ENCODE peak calls at places on chromosomes 2 and 18, in nine cellular contexts. Z is endothelial cell of umbilical vein, Y is body of pancreas, L is left lung, O is cardiac fibroblast, A is BE2C, D is GM12865, J is brain microvascular endothelial cell, U is upper lobe of right lung. V is an unnamed sample.

GRCh38 chr2:168974370-168974769 is 56.8 kb downstream of the ABCB11 start:
- DNase-seq in Z (no peak), J (no peak), U (no peak), Y (no peak), L (no peak), D (no peak), A (no peak), O (no peak), V (no peak)

GRCh38 chr2:166372046-166372445 is 3.7 kb downstream of the SCN9A start:
- DNase-seq in J (no peak), O (peak; percentile 22), Z (no peak), L (no peak), A (no peak), U (no peak), D (no peak), Y (no peak), V (no peak)

GRCh38 chr2:173210270-173211196 is 134.9 kb downstream of the MAP3K20 start:
- DNase-seq in Y (peak; percentile 84), O (peak; percentile 98), Z (peak; percentile 87), D (peak; percentile 78), U (no peak), L (peak; percentile 54), A (peak; percentile 50), J (peak; percentile 91), V (peak; percentile 62)

GRCh38 chr2:188204830-188205229 is 86.8 kb upstream of the GULP1 start:
- DNase-seq in Y (no peak), D (no peak), O (no peak), Z (no peak), L (no peak), U (no peak), A (no peak), J (no peak), V (no peak)

GRCh38 chr2:169034256-169034655 is 3.1 kb upstream of the ABCB11 start:
- DNase-seq in L (no peak), D (no peak), J (peak; percentile 59), U (no peak), A (no peak), O (peak; percentile 36), Y (no peak), Z (no peak), V (no peak)

GRCh38 chr18:75066936-75067335 is 142.0 kb downstream of the PTGR3 start:
- DNase-seq in J (no peak), U (no peak), L (no peak), Y (peak; percentile 30), Z (no peak), D (no peak), O (no peak), A (no peak), V (no peak)

GRCh38 chr2:20452551-20452950 is 5.7 kb downstream of the RHOB start:
- DNase-seq in L (peak; percentile 27), O (peak; percentile 83), J (peak; percentile 47), Y (peak; percentile 2), A (peak; percentile 62), Z (no peak), U (no peak), D (no peak), V (no peak)

GRCh38 chr18:12851709-12852108 is 32.3 kb downstream of the PTPN2 start:
- DNase-seq in Y (no peak), J (no peak), A (no peak), D (no peak), L (no peak), O (peak; percentile 40), U (no peak), Z (no peak), V (no peak)

GRCh38 chr2:170813611-170814550 is 2.8 kb upstream of the GAD1 start:
- DNase-seq in Z (peak; percentile 33), D (peak; percentile 21), Y (no peak), O (peak; percentile 54), U (no peak), L (no peak), J (peak; percentile 36), A (no peak), V (peak; percentile 11)

GRCh38 chr2:62587616-62588015 is 81.6 kb upstream of the TMEM17 start:
- DNase-seq in O (no peak), L (no peak), J (no peak), D (no peak), A (no peak), U (no peak), Y (no peak), Z (no peak), V (no peak)

GRCh38 chr2:219643788-219644398 is 16.5 kb downstream of the SLC4A3 start:
- DNase-seq in Z (no peak), J (no peak), O (no peak), Y (no peak), D (peak; percentile 19), U (no peak), A (no peak), L (no peak), V (no peak)

GRCh38 chr2:47269316-47270232 is 114.5 kb upstream of the STPG4 start:
- DNase-seq in Y (peak; percentile 52), J (peak; percentile 97), A (no peak), U (no peak), Z (peak; percentile 88), D (no peak), O (peak; percentile 99), L (peak; percentile 51), V (no peak)

GRCh38 chr2:19746611-19747309 is 155.0 kb downstream of the TTC32 start:
- DNase-seq in L (no peak), J (no peak), D (peak; percentile 26), Y (no peak), O (no peak), A (peak; percentile 42), U (no peak), Z (peak; percentile 29), V (no peak)

GRCh38 chr2:2838548-2838845 is 507.4 kb upstream of the MYT1L start:
- DNase-seq in D (no peak), A (no peak), U (no peak), O (no peak), J (no peak), L (no peak), Z (no peak), Y (no peak), V (no peak)

GRCh38 chr2:190641469-190641868 is 7.4 kb upstream of the NAB1 start:
- DNase-seq in O (no peak), Z (no peak), Y (no peak), D (no peak), L (no peak), J (no peak), U (no peak), A (no peak), V (no peak)

GRCh38 chr2:188676012-188676405 is 298.2 kb upstream of the COL3A1 start:
- DNase-seq in Z (no peak), D (no peak), L (no peak), O (peak; percentile 40), J (peak; percentile 27), A (no peak), U (no peak), Y (no peak), V (no peak)

GRCh38 chr2:121804340-121804739 is 48.9 kb downstream of the TSN start:
- DNase-seq in O (peak; percentile 6), J (peak; percentile 9), D (peak; percentile 68), U (no peak), A (peak; percentile 77), Y (no peak), Z (peak; percentile 53), L (no peak), V (no peak)

GRCh38 chr2:121804997-121805766 is 49.7 kb downstream of the TSN start:
- DNase-seq in Y (no peak), J (no peak), L (no peak), A (no peak), U (no peak), O (no peak), D (peak; percentile 45), Z (no peak), V (no peak)

GRCh38 chr2:121803503-121803902 is 48.1 kb downstream of the TSN start:
- DNase-seq in L (no peak), Z (no peak), A (no peak), Y (no peak), J (no peak), O (no peak), D (no peak), U (no peak), V (no peak)

GRCh38 chr2:121798617-121799016 is 43.2 kb downstream of the TSN start:
- DNase-seq in U (no peak), Z (no peak), Y (no peak), L (no peak), D (no peak), A (no peak), O (no peak), J (no peak), V (no peak)

GRCh38 chr2:121801916-121802315 is 46.5 kb downstream of the TSN start:
- DNase-seq in L (no peak), A (no peak), D (no peak), O (no peak), U (no peak), Y (no peak), J (no peak), Z (no peak), V (no peak)
- H3K4me3 ChIP-seq in L (no peak overlapping the region), A (no peak overlapping the region), D (no peak overlapping the region), O (no peak overlapping the region), U (no peak overlapping the region), Y (no peak overlapping the region), J (no peak overlapping the region), Z (no peak overlapping the region), V (no peak overlapping the region)

DNA sequence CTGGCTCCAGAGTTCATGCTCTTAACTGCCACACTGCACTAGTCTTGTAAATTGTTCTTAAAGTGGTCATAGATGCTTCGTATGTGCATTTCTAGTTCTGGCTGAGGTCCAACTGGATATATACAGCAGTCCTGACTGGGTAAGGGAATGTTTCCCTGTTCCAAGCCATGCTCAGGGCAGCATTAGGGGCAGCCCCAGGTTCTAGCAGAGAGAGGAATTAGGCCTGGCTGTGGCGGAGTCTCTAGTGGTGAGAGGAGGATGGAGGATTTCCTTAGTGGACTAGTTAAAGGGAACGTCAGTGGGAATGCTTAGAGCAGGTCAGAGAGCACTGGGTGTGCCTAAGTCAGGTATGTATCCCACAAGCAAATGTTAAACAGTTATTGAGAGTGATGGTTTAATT is 28.0 kb downstream of the UBE2E3 start:
- DNase-seq in Z (no peak), D (no peak), L (no peak), A (no peak), O (peak; percentile 25), J (peak; percentile 32), U (no peak), Y (no peak), V (no peak)
- TF ChIP-seq CTCF in Z (no peak), D (no peak), L (no peak), A (no peak), O (no peak), J (no peak), U (no peak), Y (no peak), V (no peak)

DNA sequence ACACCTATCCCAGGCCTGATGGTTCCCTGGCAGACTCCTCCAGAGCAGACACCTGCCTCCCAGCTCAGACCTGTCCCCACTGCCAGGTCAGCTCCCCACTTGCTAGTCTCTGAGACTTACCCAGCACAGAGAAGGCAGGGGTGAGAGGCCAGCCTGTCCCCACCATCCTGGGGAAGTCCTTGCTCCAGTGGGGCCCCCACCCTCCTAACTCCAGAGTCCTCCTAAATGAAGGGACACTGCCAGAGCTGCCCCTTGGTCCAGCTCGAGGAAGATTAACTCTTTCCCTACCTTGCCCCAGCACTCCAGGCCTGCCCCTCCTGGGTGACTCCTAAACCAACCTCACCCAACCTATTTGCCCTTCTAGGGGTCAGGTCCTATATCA is 30.4 kb upstream of the TNS1 start:
- DNase-seq in L (no peak), U (no peak), Z (no peak), O (no peak), A (no peak), Y (no peak), J (no peak), D (no peak), V (no peak)
- H3K4me3 ChIP-seq in L (no peak overlapping the region), U (no peak overlapping the region), Z (no peak overlapping the region), O (no peak overlapping the region), A (no peak overlapping the region), Y (no peak overlapping the region), J (no peak overlapping the region), D (no peak overlapping the region), V (no peak overlapping the region)

GRCh38 chr18:77061946-77062517 is 70.6 kb downstream of the MBP start:
- DNase-seq in A (no peak), U (no peak), J (peak; percentile 91), Z (no peak), D (peak; percentile 87), Y (peak; percentile 52), O (no peak), L (peak; percentile 66), V (no peak)
- TF ChIP-seq CTCF in A (no peak), U (peak; percentile 23), J (peak; percentile 38), Z (no peak), D (peak; percentile 12), Y (no peak), O (no peak), L (no peak), V (no peak)

V was measured in LNCaP clone FGC.